ENCODE peak calls at places on chromosomes 4 and X, in eight cellular contexts. J is GM12878, R is IMR-90, X is neural crest cell, B is RWPE1, Q is astrocyte of the spinal cord, M is AG09319, A is nephron progenitor cell. I is an unnamed sample.

GRCh38 chr4:149702414-149703108 is 113.1 kb downstream of the IQCM start:
- DNase-seq in R (no peak), B (no peak), M (no peak), Q (no peak), X (no peak), J (no peak), A (no peak), I (no peak)

GRCh38 chr4:74830928-74831327 is 36.6 kb upstream of the BTC start:
- DNase-seq in M (no peak), A (no peak), R (no peak), Q (no peak), B (no peak), X (no peak), J (no peak), I (no peak)

GRCh38 chr4:57182132-57182874 is 72.1 kb upstream of the IGFBP7 start:
- DNase-seq in M (no peak), A (no peak), X (no peak), Q (no peak), B (no peak), R (no peak), J (no peak), I (no peak)

GRCh38 chr4:154416183-154416543 is 75.4 kb downstream of the DCHS2 start:
- DNase-seq in X (peak), B (no peak), J (no peak), A (peak), R (no peak), M (no peak), Q (no peak), I (no peak)

GRCh38 chr4:165827018-165827417 is 46.0 kb upstream of the TLL1 start:
- DNase-seq in R (no peak), J (no peak), B (no peak), M (no peak), A (no peak), X (no peak), Q (no peak), I (no peak)

GRCh38 chr4:183241771-183242170 is 78.3 kb downstream of the CLDN22 start:
- DNase-seq in R (no peak), X (no peak), M (no peak), Q (no peak), J (no peak), A (no peak), B (no peak), I (no peak)

GRCh38 chrX:119234931-119235555 is 1.0 kb upstream of the PGRMC1 start:
- DNase-seq in M (no peak), A (peak), Q (no peak), J (no peak), X (peak), R (no peak), B (no peak), I (no peak)

GRCh38 chr4:98609946-98610345 is 48.5 kb downstream of the TSPAN5 start:
- DNase-seq in Q (no peak), A (no peak), J (no peak), B (no peak), M (no peak), X (no peak), R (peak), I (no peak)

GRCh38 chr4:141102367-141102766 is 30.9 kb downstream of the RNF150 start:
- DNase-seq in A (no peak), M (peak), R (peak), J (no peak), X (no peak), B (peak), Q (peak), I (no peak)

GRCh38 chr4:166594326-166594946 is 639.9 kb downstream of the SPOCK3 start:
- DNase-seq in Q (peak), A (peak), X (peak), J (peak), M (no peak), B (peak), R (no peak), I (no peak)

GRCh38 chrX:2928127-2928582 is 984 bp downstream of the ARSD start:
- DNase-seq in B (no peak), M (peak), X (peak), A (peak), Q (no peak), R (peak), J (no peak), I (no peak)

DNA sequence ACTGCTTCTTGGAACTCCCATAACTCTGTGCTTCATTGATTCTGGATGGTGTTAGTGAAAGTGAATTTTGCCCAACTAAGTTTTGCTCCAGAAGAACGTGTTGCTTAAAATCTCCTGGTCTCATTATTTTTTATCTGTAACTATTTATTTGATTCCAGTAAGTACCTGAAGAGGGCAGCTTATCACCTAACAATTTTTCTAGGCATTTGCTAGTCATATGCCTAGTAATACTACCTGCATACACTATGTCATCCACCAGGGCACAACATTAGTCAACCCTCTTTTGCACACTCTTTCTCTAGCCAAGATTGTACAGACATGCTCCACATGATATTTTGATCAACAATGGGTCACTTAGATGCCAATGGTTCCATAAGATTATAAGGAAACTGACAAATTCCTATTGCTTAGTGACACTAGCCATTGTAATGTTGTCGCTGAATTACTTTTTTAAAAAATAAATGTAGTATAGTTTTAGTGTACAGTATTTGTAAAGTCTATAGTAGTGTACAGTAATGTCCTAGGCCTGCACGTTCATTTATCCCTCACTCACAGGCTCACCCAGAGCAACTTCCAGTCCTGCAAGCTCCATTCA is 499.9 kb upstream of the AADAT start:
- DNase-seq in R (no peak), B (peak), A (no peak), M (no peak), Q (peak), X (no peak), J (peak), I (no peak)
- TF ChIP-seq CTCF in R (no peak), B (peak), A (peak), M (no peak), Q (peak), X (peak), J (peak), I (peak)

GRCh38 chr4:119209586-119209985 is 2.9 kb upstream of the USP53 start:
- DNase-seq in A (no peak), R (no peak), X (no peak), J (no peak), M (no peak), Q (no peak), B (no peak), I (no peak)
- TF ChIP-seq CTCF in A (no peak), R (no peak), X (no peak), J (no peak), M (no peak), Q (no peak), B (no peak), I (no peak)

GRCh38 chr4:21512351-21512750 is 436.2 kb downstream of the KCNIP4 start:
- DNase-seq in R (peak), X (peak), Q (peak), B (peak), A (peak), J (no peak), M (peak), I (no peak)
- TF ChIP-seq CTCF in R (peak), X (peak), Q (peak), B (peak), A (peak), J (peak), M (peak), I (peak)

DNA sequence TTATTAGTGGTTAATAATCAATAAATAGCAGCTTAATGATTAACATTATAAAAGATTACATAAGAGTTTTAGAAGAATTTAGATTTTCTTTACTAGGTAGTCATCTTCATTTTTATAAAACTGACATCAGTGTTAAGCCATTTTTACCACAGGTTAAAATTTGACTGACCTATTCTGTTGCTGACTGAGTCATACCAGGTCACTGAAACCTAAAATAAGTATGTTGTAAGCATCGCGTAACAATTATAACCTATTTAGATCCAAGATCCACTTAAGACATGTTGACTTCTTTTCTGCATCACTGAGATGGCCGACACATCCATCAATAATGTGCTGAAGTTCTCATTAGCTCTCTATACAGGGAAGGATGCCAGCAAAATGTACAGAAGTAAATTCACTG is 36.7 kb downstream of the ARX start:
- DNase-seq in Q (no peak), J (no peak), A (no peak), M (no peak), X (no peak), B (no peak), R (peak), I (no peak)
- TF ChIP-seq CTCF in Q (no peak), J (no peak), A (no peak), M (no peak), X (no peak), B (no peak), R (no peak), I (no peak)

DNA sequence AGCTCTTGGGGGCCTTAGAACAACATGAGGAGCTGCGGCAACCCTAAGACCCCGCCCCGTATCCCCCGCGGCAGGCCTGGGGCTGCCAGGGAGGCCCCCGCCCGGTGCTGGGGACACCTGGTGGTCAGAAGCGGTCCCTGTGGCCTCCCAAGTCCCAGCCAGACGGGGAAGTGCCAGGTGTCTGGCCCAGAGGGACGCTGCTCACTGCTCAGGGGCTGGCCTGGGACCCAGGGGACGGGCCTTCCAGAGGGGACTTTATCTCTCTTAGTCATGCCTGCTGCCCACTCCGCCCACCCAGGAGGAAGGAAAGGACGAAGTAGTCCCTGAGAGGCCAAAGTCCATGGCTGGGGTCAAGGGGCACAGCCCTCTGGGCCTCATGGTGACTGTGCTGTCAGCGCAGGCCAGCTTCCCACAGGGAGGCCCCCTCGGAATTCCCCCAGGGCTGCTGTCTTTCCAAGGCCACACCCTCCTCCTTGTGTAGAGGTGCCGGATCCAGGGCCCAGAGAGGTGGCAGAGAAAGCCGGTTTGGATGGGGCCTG is 31.0 kb upstream of the HTRA3 start:
- DNase-seq in M (no peak), X (peak), Q (no peak), A (peak), R (no peak), B (no peak), J (no peak), I (no peak)
- TF ChIP-seq CTCF in M (peak), X (peak), Q (peak), A (peak), R (peak), B (no peak), J (peak), I (peak)

DNA sequence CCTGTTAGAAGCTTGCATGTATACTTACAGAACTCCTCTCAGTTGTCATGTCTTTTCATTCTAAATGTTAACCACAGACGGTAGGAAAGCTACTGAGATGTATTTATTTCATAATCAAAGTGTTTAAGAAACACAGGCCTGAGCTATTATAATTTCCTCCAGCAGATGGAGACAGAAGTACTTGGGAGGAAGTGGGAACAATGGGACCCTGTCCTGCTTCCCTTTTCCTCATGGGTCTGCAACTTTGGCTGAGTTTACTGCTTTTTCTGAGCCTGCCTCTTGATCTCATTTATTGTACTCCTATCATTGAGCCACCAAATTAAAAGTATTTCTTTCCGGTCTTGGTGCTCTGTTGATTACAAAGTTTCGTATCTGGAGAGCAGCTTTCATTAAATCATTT is 67.7 kb upstream of the SPANXN2 start:
- DNase-seq in Q (peak), M (no peak), J (no peak), B (no peak), X (peak), R (no peak), A (peak), I (no peak)
- TF ChIP-seq CTCF in Q (peak), M (peak), J (peak), B (peak), X (peak), R (peak), A (peak), I (peak)

DNA sequence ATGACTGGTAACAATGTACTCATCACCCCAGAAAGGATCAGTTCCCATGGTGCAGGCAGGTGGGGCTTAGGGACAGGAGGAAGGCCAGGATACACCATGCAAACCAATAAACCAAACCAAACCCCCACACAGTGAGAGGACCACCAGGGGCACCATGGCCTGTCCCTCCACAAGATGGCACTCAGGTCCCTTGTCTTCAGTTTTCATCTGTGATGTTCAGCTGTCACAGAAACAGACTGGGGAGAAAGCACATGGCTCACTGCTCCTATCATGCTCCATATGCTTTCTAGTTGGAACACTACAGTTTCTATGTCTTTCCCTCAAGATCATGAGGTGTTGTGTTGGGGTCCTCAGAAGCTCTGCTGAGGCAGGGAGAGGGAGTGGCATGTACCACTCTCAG is 10.1 kb downstream of the HS3ST1 start:
- DNase-seq in R (peak), A (no peak), B (no peak), J (no peak), Q (no peak), X (no peak), M (no peak), I (no peak)
- TF ChIP-seq CTCF in R (no peak), A (no peak), B (no peak), J (no peak), Q (peak), X (no peak), M (no peak), I (no peak)

DNA sequence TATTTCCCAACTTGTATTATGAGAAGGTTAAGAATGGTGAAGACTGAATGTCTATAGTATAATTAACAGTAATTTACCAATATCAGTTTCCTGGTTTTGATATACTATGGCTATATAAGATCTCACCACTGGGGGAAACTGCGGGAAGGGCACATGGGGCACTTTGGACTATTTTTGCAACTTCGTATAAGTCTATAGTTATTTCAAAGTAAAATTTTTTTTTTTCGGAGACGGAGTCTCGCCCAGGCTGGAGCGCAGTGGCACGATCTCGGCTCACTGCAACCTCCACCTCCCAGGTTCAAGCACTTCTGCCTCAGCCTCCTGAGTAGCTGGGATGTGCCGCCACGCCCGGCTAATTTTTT is 46.1 kb downstream of the CXorf58 start:
- DNase-seq in B (no peak), R (no peak), M (no peak), J (no peak), A (no peak), Q (no peak), X (no peak), I (no peak)
- TF ChIP-seq CTCF in B (no peak), R (no peak), M (no peak), J (no peak), A (no peak), Q (no peak), X (peak), I (no peak)

GRCh38 chrX:12770440-12770839 is 20.8 kb upstream of the PRPS2 start:
- DNase-seq in A (no peak), R (peak), J (no peak), X (no peak), Q (peak), B (peak), M (no peak), I (no peak)
- TF ChIP-seq CTCF in A (peak), R (peak), J (peak), X (peak), Q (peak), B (peak), M (peak), I (peak)

DNA sequence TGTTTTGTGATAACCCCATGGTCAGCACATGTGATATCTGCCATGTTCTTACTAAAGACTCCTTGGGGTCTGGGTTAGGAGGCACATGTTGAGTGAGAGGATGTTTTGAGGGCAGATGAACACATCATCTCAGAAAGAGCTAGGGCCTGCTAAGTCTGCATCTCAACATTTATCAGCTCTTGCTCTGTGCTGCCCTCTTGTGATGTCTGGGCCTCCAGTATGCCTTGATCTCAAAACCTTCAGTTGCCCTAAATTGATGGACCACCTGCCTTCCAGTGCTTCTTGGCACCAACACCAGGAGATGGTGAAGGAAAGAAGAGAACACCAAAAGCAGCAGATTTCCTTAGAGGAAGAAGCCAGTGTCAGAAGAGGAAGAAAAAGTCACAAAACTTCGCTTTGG is 22.5 kb downstream of the MID1 start:
- DNase-seq in M (no peak), B (no peak), A (no peak), J (no peak), Q (no peak), X (no peak), R (peak), I (no peak)
- TF ChIP-seq CTCF in M (peak), B (no peak), A (no peak), J (peak), Q (peak), X (peak), R (peak), I (peak)

I was measured in D721Med.